ENCODE peak calls at places on chromosomes 6 and 20, in four cellular contexts. U is CD4-positive, alpha-beta T cell; M is CD8-positive, alpha-beta T cell; D is ovary. X is an unnamed sample.

GRCh38 chr6:151451950-151452749 is at the start of gene RMND1:
- DNase-seq in D (peak), M (peak), U (peak), X (peak)

GRCh38 chr20:8903655-8904605 is 165.0 kb upstream of the PLCB4 start:
- DNase-seq in M (no peak), U (no peak), D (no peak), X (no peak)

GRCh38 chr6:163263196-163263595 is 151.3 kb upstream of the QKI start:
- DNase-seq in U (no peak), M (no peak), D (no peak), X (no peak)

GRCh38 chr6:149830731-149831379 is 33.3 kb downstream of the LRP11 start:
- DNase-seq in U (no peak), M (no peak), D (no peak), X (no peak)

GRCh38 chr6:128365520-128366160 is 154.8 kb downstream of the PTPRK start:
- DNase-seq in D (no peak), U (no peak), M (no peak), X (no peak)

GRCh38 chr6:148934956-148935355 is 188.1 kb downstream of the UST start:
- DNase-seq in D (no peak), U (no peak), M (no peak), X (no peak)

GRCh38 chr20:51495921-51496545 is 46.5 kb downstream of the NFATC2 start:
- DNase-seq in M (no peak), U (no peak), D (no peak), X (no peak)

GRCh38 chr6:34610819-34611477 is 54.8 kb upstream of the SPDEF start:
- DNase-seq in M (no peak), D (no peak), U (no peak), X (no peak)

GRCh38 chr20:57062696-57063270 is 203.7 kb downstream of the BMP7 start:
- DNase-seq in D (no peak), U (no peak), M (no peak), X (no peak)

GRCh38 chr6:3032986-3033385 is 33.3 kb downstream of the NQO2 start:
- DNase-seq in M (no peak), U (no peak), D (no peak), X (no peak)

GRCh38 chr6:161418458-161418945 is 144.6 kb upstream of the AGPAT4 start:
- DNase-seq in M (no peak), D (peak), U (no peak), X (peak)

GRCh38 chr6:80608881-80609280 is 502.4 kb downstream of the BCKDHB start:
- DNase-seq in M (no peak), U (no peak), D (no peak), X (no peak)

GRCh38 chr6:63689421-63689820 is 53.8 kb downstream of the PHF3 start:
- DNase-seq in M (no peak), D (no peak), U (no peak), X (no peak)

GRCh38 chr20:35710039-35710438 is 10.8 kb downstream of the ROMO1 start:
- DNase-seq in M (no peak), U (no peak), D (no peak), X (no peak)

GRCh38 chr6:36170704-36171103 is 25.8 kb upstream of the BRPF3 start:
- DNase-seq in M (no peak), D (no peak), U (no peak), X (no peak)

GRCh38 chr20:22575087-22575721 is 9.2 kb downstream of the FOXA2 start:
- DNase-seq in M (no peak), U (no peak), D (no peak), X (no peak)

DNA sequence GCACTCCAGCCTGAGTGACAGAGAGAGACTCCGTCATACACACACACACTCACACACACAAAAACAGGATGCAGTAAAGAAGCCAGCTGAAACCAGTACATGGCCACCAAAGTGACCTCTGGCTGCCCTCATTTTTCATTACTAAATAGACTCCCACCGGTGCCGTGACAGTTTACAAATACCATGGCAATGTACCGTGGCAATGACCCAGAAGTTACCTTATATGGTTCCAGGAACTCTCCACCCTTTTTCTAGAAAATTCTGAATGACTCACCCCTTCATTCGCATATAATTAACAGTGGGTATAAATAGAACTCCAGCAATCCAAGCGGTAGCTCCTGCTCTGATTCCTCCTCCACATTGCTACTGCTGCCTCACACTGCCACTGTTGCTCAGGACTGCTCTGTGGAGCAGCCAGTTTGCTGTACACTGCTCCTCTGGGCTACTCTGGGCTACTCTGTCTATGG is 57.7 kb downstream of the SNX5 start:
- DNase-seq in D (peak), U (no peak), M (no peak), X (no peak)
- TF ChIP-seq CTCF in D (no peak), U (no peak), M (no peak), X (no peak)

DNA sequence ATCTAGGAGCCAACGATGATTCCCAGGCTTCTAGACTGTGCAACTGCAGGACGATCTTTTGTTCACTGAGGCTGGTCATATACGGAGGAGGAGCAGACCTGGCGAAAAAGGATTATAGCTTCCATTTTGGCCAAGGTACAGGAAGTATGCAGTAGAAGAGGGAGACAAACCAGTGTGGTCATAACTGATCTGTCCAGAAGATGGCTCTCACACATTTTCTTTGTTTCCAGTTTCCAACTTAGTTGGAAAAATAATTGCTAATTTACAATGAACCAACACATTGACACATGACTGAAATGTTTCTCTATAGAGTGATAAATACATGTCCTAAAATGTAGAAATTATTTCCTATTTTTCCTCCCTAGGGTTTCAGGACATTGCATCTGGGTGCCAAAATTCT is 364.1 kb upstream of the BTBD3 start:
- DNase-seq in D (no peak), M (no peak), U (no peak), X (no peak)
- TF ChIP-seq CTCF in D (no peak), M (no peak), U (no peak), X (no peak)

GRCh38 chr20:54566224-54566750 is 90.9 kb downstream of the DOK5 start:
- DNase-seq in M (no peak), D (no peak), U (no peak), X (no peak)

GRCh38 chr20:54559890-54560289 is 84.5 kb downstream of the DOK5 start:
- DNase-seq in U (no peak), M (no peak), D (no peak), X (no peak)

GRCh38 chr20:54560357-54560756 is 85.0 kb downstream of the DOK5 start:
- DNase-seq in U (no peak), M (no peak), D (no peak), X (no peak)

GRCh38 chr20:54570561-54570960 is 95.2 kb downstream of the DOK5 start:
- DNase-seq in D (no peak), M (no peak), U (no peak), X (no peak)

DNA sequence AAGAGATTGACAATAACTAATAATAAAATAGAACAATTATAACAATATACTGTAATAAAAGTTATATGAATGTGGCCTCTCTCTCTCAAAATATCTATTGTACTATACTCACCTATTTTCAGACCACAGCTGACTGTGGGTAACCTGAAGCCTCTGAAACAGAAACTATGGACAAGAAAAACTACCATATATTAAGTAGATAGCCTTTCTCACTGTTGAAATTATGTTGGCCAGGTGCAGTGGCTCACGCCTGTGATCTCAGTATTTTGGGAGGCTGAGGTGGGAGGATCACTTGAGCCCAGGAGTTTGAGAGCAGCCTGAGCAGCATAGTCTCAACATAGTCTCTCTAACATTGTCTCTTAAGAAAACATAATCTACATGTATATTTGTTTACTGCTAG is 89.9 kb downstream of the DOK5 start:
- DNase-seq in M (no peak), U (no peak), D (no peak), X (no peak)
- TF ChIP-seq CTCF in M (no peak), U (no peak), D (no peak), X (no peak)

DNA sequence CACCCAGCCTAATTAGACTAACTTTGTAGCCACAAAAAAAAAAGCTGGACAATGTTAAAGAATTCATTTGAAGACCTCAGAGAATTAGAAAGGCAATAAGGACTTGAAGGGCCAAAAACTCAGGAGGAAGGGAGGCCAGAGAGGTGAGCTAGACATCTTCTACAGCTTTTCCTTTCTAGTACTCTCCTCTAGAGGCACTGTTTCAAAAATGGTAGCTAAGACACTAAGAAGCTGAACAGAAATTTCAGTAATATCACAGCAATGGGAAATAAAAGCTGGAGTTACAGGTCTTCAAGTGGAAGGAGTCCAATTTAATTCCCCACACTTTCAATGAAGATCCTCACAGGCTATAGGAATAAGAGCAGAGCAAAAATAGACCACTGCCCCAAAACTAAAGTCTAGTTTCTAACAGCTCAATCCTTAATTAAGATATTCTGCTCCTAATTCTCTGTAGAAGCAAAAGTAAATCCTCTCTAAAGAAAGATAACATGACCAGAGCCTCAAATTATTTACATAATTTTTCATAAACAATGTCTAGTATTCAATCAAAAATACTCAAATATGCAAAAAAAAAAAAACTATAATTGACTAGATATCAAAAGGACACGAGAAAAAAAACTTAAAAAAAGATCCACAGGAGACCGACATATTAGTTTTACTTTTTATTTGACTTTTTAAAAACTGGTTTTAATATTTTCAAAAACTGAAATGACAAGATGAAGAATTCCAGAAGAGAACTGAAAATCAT is 63.7 kb downstream of the RNGTT start:
- DNase-seq in D (no peak), U (no peak), M (no peak), X (no peak)
- TF ChIP-seq CTCF in D (no peak), U (no peak), M (no peak), X (no peak)

DNA sequence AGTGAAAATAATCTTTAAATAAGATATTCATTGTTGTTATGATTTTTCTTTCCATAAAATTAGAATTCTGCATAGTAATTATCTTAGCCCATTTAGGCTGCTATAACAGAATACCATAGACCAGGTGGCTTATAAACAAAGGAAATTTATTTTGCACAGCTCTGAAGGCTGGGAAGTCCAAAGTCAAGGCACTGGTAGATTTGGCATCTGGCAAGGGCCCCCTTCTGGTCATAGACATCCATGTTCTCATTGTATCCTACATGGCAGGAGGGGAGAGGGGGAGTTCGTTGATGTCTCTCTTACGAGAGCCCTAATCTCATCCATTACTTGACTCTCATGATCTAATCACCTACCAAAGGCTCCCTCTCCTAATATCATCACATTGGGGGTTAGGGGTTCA is 175.0 kb upstream of the CCN2 start:
- DNase-seq in U (no peak), D (no peak), M (no peak), X (no peak)
- TF ChIP-seq CTCF in U (no peak), D (no peak), M (no peak), X (no peak)

DNA sequence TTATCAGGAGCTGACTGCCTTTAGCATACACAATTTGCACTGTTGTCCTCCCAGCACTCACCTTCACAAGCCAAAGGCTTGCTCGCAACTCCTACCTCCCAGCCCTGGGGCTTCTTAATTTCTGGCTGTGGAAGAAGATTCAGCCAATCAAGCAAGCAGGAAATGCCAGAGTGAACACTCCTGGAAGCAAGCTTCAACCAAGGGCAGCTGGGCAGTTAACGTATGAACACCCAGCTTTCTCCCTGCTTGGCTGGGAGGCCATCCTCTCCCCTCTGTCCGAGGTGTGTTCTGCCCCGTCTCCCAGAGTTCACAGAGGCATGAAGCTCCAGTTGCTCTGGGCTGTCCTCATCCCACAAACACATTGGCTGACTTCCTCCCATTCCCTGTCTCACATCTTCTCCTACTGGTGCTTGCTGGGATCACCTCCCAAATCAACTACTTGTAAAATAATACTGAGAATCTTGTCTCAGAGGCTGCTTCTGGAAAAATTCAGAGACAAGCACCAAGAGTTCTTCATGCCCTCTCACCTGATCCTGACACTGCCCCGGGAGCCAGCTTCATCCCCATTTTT is 15.3 kb upstream of the SRSF6 start:
- DNase-seq in U (no peak), D (no peak), M (no peak), X (no peak)
- TF ChIP-seq CTCF in U (no peak), D (no peak), M (no peak), X (no peak)